ENCODE peak calls at places on chromosome 21, in seven cellular contexts. One of them, this sample, is unnamed.

GRCh38 chr21:35309316-35309715 is 260.2 kb upstream of the RUNX1 start:
- DNase-seq in T-helper 1 cell: no peak
- DNase-seq in activated naive CD8-positive, alpha-beta T cell treated with anti-CD3 and anti-CD28 coated beads for 36 hours: no peak
- DNase-seq in stimulated activated CD8-positive, alpha-beta memory T cell treated with anti-CD3 and anti-CD28 coated beads, Interleukin-7, amount 100 ng/mL, for 24 hours: no peak
- DNase-seq in PC-9: no peak
- DNase-seq in kidney glomerular epithelial cell: peak
- DNase-seq in midbrain: no peak
- DNase-seq in this sample: no peak

GRCh38 chr21:31872452-31873274 is at the start of gene HUNK:
- DNase-seq in T-helper 1 cell: no peak
- DNase-seq in activated naive CD8-positive, alpha-beta T cell treated with anti-CD3 and anti-CD28 coated beads for 36 hours: peak
- DNase-seq in stimulated activated CD8-positive, alpha-beta memory T cell treated with anti-CD3 and anti-CD28 coated beads, Interleukin-7, amount 100 ng/mL, for 24 hours: no peak
- DNase-seq in PC-9: no peak
- DNase-seq in kidney glomerular epithelial cell: peak
- DNase-seq in midbrain: peak
- DNase-seq in this sample: peak

GRCh38 chr21:16841917-16842316 is 670.9 kb upstream of the CXADR start:
- DNase-seq in T-helper 1 cell: no peak
- DNase-seq in activated naive CD8-positive, alpha-beta T cell treated with anti-CD3 and anti-CD28 coated beads for 36 hours: no peak
- DNase-seq in stimulated activated CD8-positive, alpha-beta memory T cell treated with anti-CD3 and anti-CD28 coated beads, Interleukin-7, amount 100 ng/mL, for 24 hours: no peak
- DNase-seq in PC-9: no peak
- DNase-seq in kidney glomerular epithelial cell: no peak
- DNase-seq in midbrain: no peak
- DNase-seq in this sample: no peak

GRCh38 chr21:36044056-36044455 is 16.3 kb downstream of the SETD4 start:
- DNase-seq in T-helper 1 cell: no peak
- DNase-seq in activated naive CD8-positive, alpha-beta T cell treated with anti-CD3 and anti-CD28 coated beads for 36 hours: no peak
- DNase-seq in stimulated activated CD8-positive, alpha-beta memory T cell treated with anti-CD3 and anti-CD28 coated beads, Interleukin-7, amount 100 ng/mL, for 24 hours: no peak
- DNase-seq in PC-9: no peak
- DNase-seq in kidney glomerular epithelial cell: no peak
- DNase-seq in midbrain: no peak
- DNase-seq in this sample: no peak

GRCh38 chr21:41112740-41113692 is 54.9 kb upstream of the BACE2 start:
- DNase-seq in T-helper 1 cell: no peak
- DNase-seq in activated naive CD8-positive, alpha-beta T cell treated with anti-CD3 and anti-CD28 coated beads for 36 hours: no peak
- DNase-seq in stimulated activated CD8-positive, alpha-beta memory T cell treated with anti-CD3 and anti-CD28 coated beads, Interleukin-7, amount 100 ng/mL, for 24 hours: no peak
- DNase-seq in PC-9: peak
- DNase-seq in kidney glomerular epithelial cell: no peak
- DNase-seq in midbrain: peak
- DNase-seq in this sample: peak

GRCh38 chr21:42237577-42237976 is 18.6 kb downstream of the ABCG1 start:
- DNase-seq in T-helper 1 cell: no peak
- DNase-seq in activated naive CD8-positive, alpha-beta T cell treated with anti-CD3 and anti-CD28 coated beads for 36 hours: peak
- DNase-seq in stimulated activated CD8-positive, alpha-beta memory T cell treated with anti-CD3 and anti-CD28 coated beads, Interleukin-7, amount 100 ng/mL, for 24 hours: no peak
- DNase-seq in PC-9: no peak
- DNase-seq in kidney glomerular epithelial cell: no peak
- DNase-seq in midbrain: no peak
- DNase-seq in this sample: no peak

GRCh38 chr21:45365608-45366241 is 39.2 kb upstream of the COL18A1 start:
- DNase-seq in T-helper 1 cell: no peak
- DNase-seq in activated naive CD8-positive, alpha-beta T cell treated with anti-CD3 and anti-CD28 coated beads for 36 hours: no peak
- DNase-seq in stimulated activated CD8-positive, alpha-beta memory T cell treated with anti-CD3 and anti-CD28 coated beads, Interleukin-7, amount 100 ng/mL, for 24 hours: no peak
- DNase-seq in PC-9: peak
- DNase-seq in kidney glomerular epithelial cell: peak
- DNase-seq in midbrain: no peak
- DNase-seq in this sample: peak

GRCh38 chr21:34743831-34744230 is 75.0 kb downstream of the CLIC6 start:
- DNase-seq in T-helper 1 cell: no peak
- DNase-seq in activated naive CD8-positive, alpha-beta T cell treated with anti-CD3 and anti-CD28 coated beads for 36 hours: no peak
- DNase-seq in stimulated activated CD8-positive, alpha-beta memory T cell treated with anti-CD3 and anti-CD28 coated beads, Interleukin-7, amount 100 ng/mL, for 24 hours: no peak
- DNase-seq in PC-9: peak
- DNase-seq in kidney glomerular epithelial cell: no peak
- DNase-seq in midbrain: no peak
- DNase-seq in this sample: peak

GRCh38 chr21:40158356-40158755 is 291.1 kb downstream of the PCP4 start:
- DNase-seq in T-helper 1 cell: no peak
- DNase-seq in activated naive CD8-positive, alpha-beta T cell treated with anti-CD3 and anti-CD28 coated beads for 36 hours: no peak
- DNase-seq in stimulated activated CD8-positive, alpha-beta memory T cell treated with anti-CD3 and anti-CD28 coated beads, Interleukin-7, amount 100 ng/mL, for 24 hours: no peak
- DNase-seq in PC-9: no peak
- DNase-seq in kidney glomerular epithelial cell: no peak
- DNase-seq in midbrain: no peak
- DNase-seq in this sample: no peak

GRCh38 chr21:33546076-33546475 is 3.2 kb downstream of the SON start:
- DNase-seq in T-helper 1 cell: no peak
- DNase-seq in activated naive CD8-positive, alpha-beta T cell treated with anti-CD3 and anti-CD28 coated beads for 36 hours: no peak
- DNase-seq in stimulated activated CD8-positive, alpha-beta memory T cell treated with anti-CD3 and anti-CD28 coated beads, Interleukin-7, amount 100 ng/mL, for 24 hours: no peak
- DNase-seq in PC-9: no peak
- DNase-seq in kidney glomerular epithelial cell: no peak
- DNase-seq in midbrain: no peak
- DNase-seq in this sample: no peak

GRCh38 chr21:17829472-17829871 is 10.3 kb upstream of the C21orf91 start:
- DNase-seq in T-helper 1 cell: no peak
- DNase-seq in activated naive CD8-positive, alpha-beta T cell treated with anti-CD3 and anti-CD28 coated beads for 36 hours: no peak
- DNase-seq in stimulated activated CD8-positive, alpha-beta memory T cell treated with anti-CD3 and anti-CD28 coated beads, Interleukin-7, amount 100 ng/mL, for 24 hours: no peak
- DNase-seq in PC-9: no peak
- DNase-seq in kidney glomerular epithelial cell: no peak
- DNase-seq in midbrain: no peak
- DNase-seq in this sample: no peak

GRCh38 chr21:41211041-41211426 is 43.1 kb downstream of the BACE2 start:
- DNase-seq in T-helper 1 cell: no peak
- DNase-seq in activated naive CD8-positive, alpha-beta T cell treated with anti-CD3 and anti-CD28 coated beads for 36 hours: no peak
- DNase-seq in stimulated activated CD8-positive, alpha-beta memory T cell treated with anti-CD3 and anti-CD28 coated beads, Interleukin-7, amount 100 ng/mL, for 24 hours: no peak
- DNase-seq in PC-9: no peak
- DNase-seq in kidney glomerular epithelial cell: no peak
- DNase-seq in midbrain: no peak
- DNase-seq in this sample: no peak

GRCh38 chr21:44598031-44598430 is 2.4 kb upstream of the KRTAP10-7 start:
- DNase-seq in T-helper 1 cell: no peak
- DNase-seq in activated naive CD8-positive, alpha-beta T cell treated with anti-CD3 and anti-CD28 coated beads for 36 hours: no peak
- DNase-seq in stimulated activated CD8-positive, alpha-beta memory T cell treated with anti-CD3 and anti-CD28 coated beads, Interleukin-7, amount 100 ng/mL, for 24 hours: no peak
- DNase-seq in PC-9: no peak
- DNase-seq in kidney glomerular epithelial cell: no peak
- DNase-seq in midbrain: no peak
- DNase-seq in this sample: no peak